ENCODE peak calls at places on chromosomes 12 and 14, in eight cellular contexts. M, E, L, A, S, D, R and B are unnamed samples. For H4K20me1 and H3K27me3, the result is how much of the 10 kb centered on the place peaks cover.

GRCh38 chr14:90132821-90133570 is 71.2 kb downstream of the KCNK13 start:
- DNase-seq in M (no peak), E (no peak), L (peak), A (no peak), S (no peak), D (no peak), R (no peak), B (no peak)

GRCh38 chr12:76720068-76720467 is 43.8 kb upstream of the ZDHHC17 start:
- DNase-seq in M (no peak), E (no peak), L (no peak), A (no peak), S (no peak), D (no peak), R (no peak), B (no peak)

GRCh38 chr14:95043732-95044462 is 113.4 kb downstream of the DICER1 start:
- DNase-seq in M (no peak), E (no peak), L (no peak), A (no peak), S (no peak), D (no peak), R (peak), B (no peak)

GRCh38 chr12:117347588-117347987 is 13.8 kb downstream of the NOS1 start:
- DNase-seq in M (no peak), E (no peak), L (no peak), A (no peak), S (no peak), D (no peak), R (no peak), B (no peak)

GRCh38 chr14:77183896-77184295 is 2.3 kb downstream of the TMEM63C start:
- DNase-seq in M (no peak), E (no peak), L (no peak), A (no peak), S (no peak), D (no peak), R (no peak), B (no peak)

GRCh38 chr14:76867536-76868452 is 41.6 kb downstream of the LRRC74A start:
- DNase-seq in M (no peak), E (no peak), L (no peak), A (no peak), S (no peak), D (no peak), R (no peak), B (no peak)

GRCh38 chr14:104108570-104109060 is 23.1 kb downstream of the ASPG start:
- DNase-seq in M (no peak), E (no peak), L (no peak), A (no peak), S (no peak), D (peak), R (peak), B (no peak)

GRCh38 chr12:95304673-95305198 is 87.1 kb downstream of the VEZT start:
- DNase-seq in M (no peak), E (no peak), L (no peak), A (no peak), S (no peak), D (no peak), R (no peak), B (no peak)

GRCh38 chr14:31934767-31935266 is 142.3 kb upstream of the ARHGAP5 start:
- DNase-seq in M (peak), E (no peak), L (peak), A (peak), S (peak), D (peak), R (no peak), B (peak)

GRCh38 chr14:101628471-101628966 is 67.2 kb downstream of the DIO3 start:
- DNase-seq in M (peak), E (no peak), L (peak), A (peak), S (peak), D (peak), R (peak), B (peak)

GRCh38 chr14:85273952-85274351 is 256.0 kb upstream of the FLRT2 start:
- DNase-seq in M (no peak), E (no peak), L (no peak), A (no peak), S (no peak), D (no peak), R (no peak), B (no peak)
- TF ChIP-seq POLR2AphosphoS5 in M (no peak), E (no peak), L (no peak), A (no peak), S (no peak), D (no peak), R (no peak), B (no peak)

GRCh38 chr12:104506691-104507401 is 50.1 kb downstream of the CHST11 start:
- DNase-seq in M (no peak), E (no peak), L (no peak), A (no peak), S (no peak), D (no peak), R (peak), B (peak)
- H4K20me1 ChIP-seq in M (under half), E (under half), L (under half), A (under half), S (under half), D (under half), R (under half), B (under half)

GRCh38 chr12:111084605-111085004 is 164.2 kb upstream of the MYL2 start:
- DNase-seq in M (no peak), E (no peak), L (no peak), A (no peak), S (no peak), D (no peak), R (no peak), B (no peak)
- H3K27me3 ChIP-seq in M (under half), E (under half), L (under half), A (half or more), S (under half), D (under half), R (under half), B (under half)

GRCh38 chr12:89862511-89863331 is 154.1 kb upstream of the ATP2B1 start:
- DNase-seq in M (no peak), E (peak), L (peak), A (no peak), S (no peak), D (no peak), R (no peak), B (no peak)

GRCh38 chr12:89861086-89861485 is 152.4 kb upstream of the ATP2B1 start:
- DNase-seq in M (no peak), E (no peak), L (no peak), A (no peak), S (no peak), D (no peak), R (no peak), B (no peak)

GRCh38 chr12:89863968-89864367 is 155.3 kb upstream of the ATP2B1 start:
- DNase-seq in M (no peak), E (no peak), L (peak), A (no peak), S (no peak), D (no peak), R (no peak), B (peak)

GRCh38 chr12:89864419-89864818 is 155.8 kb upstream of the ATP2B1 start:
- DNase-seq in M (no peak), E (no peak), L (no peak), A (no peak), S (no peak), D (no peak), R (no peak), B (peak)

GRCh38 chr12:89863332-89863938 is 154.8 kb upstream of the ATP2B1 start:
- DNase-seq in M (no peak), E (peak), L (no peak), A (no peak), S (no peak), D (no peak), R (no peak), B (no peak)
- TF ChIP-seq POLR2AphosphoS5 in M (no peak), E (no peak), L (no peak), A (no peak), S (no peak), D (no peak), R (no peak), B (no peak)

DNA sequence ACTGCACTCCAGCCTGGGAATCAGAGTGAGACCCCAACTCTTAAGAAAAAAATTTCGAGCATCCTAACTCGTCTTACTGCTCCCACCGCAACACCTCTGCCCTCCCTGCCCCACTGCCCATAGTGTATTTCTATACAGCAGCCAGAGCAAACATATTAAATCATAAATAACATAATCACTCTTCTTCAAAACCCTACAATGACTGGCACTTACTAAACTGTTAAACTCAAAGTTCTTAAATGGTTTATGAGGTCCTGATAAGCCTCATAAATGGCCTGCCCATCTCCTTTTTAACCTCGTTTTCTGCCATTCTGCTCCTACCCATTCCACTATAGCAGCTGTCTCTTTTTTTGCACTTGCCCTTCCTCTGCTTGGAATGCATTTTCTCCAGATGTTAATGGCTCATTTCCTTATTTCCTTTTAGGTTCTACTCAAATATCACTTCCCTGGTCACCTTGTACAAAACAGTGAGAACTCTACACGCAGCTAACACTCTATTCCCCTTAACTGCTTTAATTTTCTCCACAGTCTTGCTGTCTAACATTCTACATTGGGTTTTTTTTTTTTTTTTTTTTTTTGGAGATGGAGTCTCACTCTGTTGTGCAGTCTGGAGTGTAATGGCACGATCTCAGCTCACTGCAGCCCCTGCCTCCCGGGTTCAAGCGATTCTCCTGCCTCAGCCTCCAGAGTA is 45.2 kb downstream of the CDK17 start:
- DNase-seq in M (no peak), E (no peak), L (no peak), A (no peak), S (no peak), D (no peak), R (no peak), B (no peak)
- H4K20me1 ChIP-seq in M (under half), E (under half), L (under half), A (under half), S (under half), D (half or more), R (under half), B (under half)

GRCh38 chr12:53756300-53757094 is 4.7 kb upstream of the CISTR start:
- DNase-seq in M (no peak), E (no peak), L (no peak), A (no peak), S (no peak), D (no peak), R (peak), B (peak)
- H3K27me3 ChIP-seq in M (half or more), E (under half), L (half or more), A (half or more), S (under half), D (half or more), R (under half), B (half or more)

DNA sequence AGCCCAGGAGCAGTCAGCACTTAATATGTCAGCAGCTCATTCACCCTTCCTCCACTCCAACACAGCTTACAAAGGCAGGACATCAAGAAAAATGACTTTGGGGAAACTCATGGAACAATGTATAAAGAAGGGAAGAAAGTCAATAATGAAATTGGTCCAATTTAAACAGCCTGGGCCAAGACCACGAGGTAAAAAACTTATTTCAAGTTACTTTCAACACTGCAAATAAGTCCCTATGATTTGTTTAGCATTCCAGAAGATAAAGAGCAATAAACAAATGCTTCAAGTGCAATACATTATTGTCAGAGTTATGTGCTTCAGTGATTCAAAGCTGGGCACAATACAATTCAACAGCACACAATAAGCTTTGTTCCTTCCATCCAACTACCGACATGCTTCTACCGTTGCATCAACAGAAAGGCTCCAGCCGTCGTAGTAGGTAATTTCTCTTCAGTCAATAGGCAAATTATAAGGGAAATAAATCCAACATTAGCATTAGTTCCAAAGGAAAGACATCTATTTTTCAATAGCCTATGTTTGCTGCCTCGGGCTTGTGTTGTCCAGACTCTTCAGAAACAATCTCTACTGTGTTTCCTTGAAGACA is 225.7 kb downstream of the NUAK1 start:
- DNase-seq in M (no peak), E (no peak), L (no peak), A (no peak), S (no peak), D (no peak), R (no peak), B (no peak)
- TF ChIP-seq POLR2AphosphoS5 in M (no peak), E (no peak), L (no peak), A (no peak), S (no peak), D (no peak), R (no peak), B (no peak)

GRCh38 chr14:64919215-64919614 is 5.0 kb downstream of the CHURC1 start:
- DNase-seq in M (no peak), E (no peak), L (no peak), A (no peak), S (no peak), D (no peak), R (no peak), B (no peak)

GRCh38 chr14:64918216-64918615 is 4.0 kb downstream of the CHURC1 start:
- DNase-seq in M (no peak), E (no peak), L (no peak), A (no peak), S (no peak), D (no peak), R (no peak), B (no peak)

GRCh38 chr14:64923015-64923414 is 8.8 kb downstream of the CHURC1 start:
- DNase-seq in M (no peak), E (no peak), L (no peak), A (no peak), S (no peak), D (no peak), R (no peak), B (no peak)

GRCh38 chr14:64920465-64920864 is 6.2 kb downstream of the CHURC1 start:
- DNase-seq in M (no peak), E (no peak), L (no peak), A (no peak), S (no peak), D (no peak), R (no peak), B (no peak)

DNA sequence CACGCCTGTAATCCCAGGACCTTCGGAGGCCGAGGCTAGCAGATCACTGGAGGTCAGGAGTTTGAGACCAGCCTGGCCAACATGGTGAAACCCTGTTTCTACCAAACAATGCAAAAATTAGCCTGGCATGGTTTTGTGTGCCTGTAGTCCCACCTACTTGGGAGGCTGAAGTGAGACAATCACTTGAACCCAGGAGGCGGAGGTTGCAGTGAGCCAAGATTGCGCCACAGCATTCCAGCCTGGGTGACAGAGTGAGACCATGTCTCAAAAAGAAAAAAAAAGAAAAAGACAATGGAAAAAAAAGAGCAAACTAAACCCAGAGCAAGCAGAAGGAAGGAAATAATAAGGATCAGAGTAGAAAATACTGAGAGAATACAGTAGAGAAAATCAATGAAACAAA is 5.4 kb downstream of the CHURC1 start:
- DNase-seq in M (peak), E (no peak), L (no peak), A (no peak), S (no peak), D (no peak), R (no peak), B (no peak)
- H4K20me1 ChIP-seq in M (under half), E (under half), L (under half), A (under half), S (under half), D (under half), R (under half), B (under half)

DNA sequence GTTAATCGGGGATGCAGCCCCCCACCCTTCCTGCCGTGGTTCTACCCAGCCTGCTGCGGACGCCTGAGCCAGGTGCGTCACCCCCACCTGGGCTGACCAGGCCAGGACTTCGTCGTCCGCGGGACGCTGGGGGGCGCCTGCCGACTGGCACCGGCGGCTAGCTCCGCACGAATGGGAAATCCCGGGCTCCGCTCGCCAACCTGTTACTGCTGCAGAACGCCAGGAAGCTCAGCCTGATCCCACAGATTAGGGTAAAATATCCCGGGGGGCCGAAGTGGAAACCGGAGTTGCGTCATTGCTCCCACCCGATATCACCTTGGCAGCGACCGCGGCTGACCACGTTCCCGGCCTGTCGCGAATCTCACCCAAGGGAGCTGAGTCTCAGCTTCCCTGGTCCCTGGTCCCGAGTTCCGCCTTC is 528 bp upstream of the VDR start:
- DNase-seq in M (no peak), E (no peak), L (no peak), A (no peak), S (no peak), D (peak), R (no peak), B (peak)
- H3K27me3 ChIP-seq in M (under half), E (under half), L (under half), A (under half), S (under half), D (under half), R (under half), B (half or more)

GRCh38 chr12:31729728-31730127 is 907 bp upstream of the AMN1 start:
- DNase-seq in M (no peak), E (no peak), L (no peak), A (no peak), S (no peak), D (no peak), R (no peak), B (no peak)

GRCh38 chr12:31728917-31729640 is at the start of gene AMN1:
- DNase-seq in M (peak), E (peak), L (peak), A (peak), S (peak), D (peak), R (peak), B (peak)

GRCh38 chr12:31736472-31736871 is 7.7 kb upstream of the AMN1 start:
- DNase-seq in M (no peak), E (no peak), L (peak), A (no peak), S (no peak), D (no peak), R (no peak), B (no peak)

GRCh38 chr12:31737345-31737744 is 8.5 kb upstream of the AMN1 start:
- DNase-seq in M (no peak), E (no peak), L (no peak), A (no peak), S (no peak), D (no peak), R (peak), B (no peak)

GRCh38 chr12:31732926-31733548 is 4.2 kb upstream of the AMN1 start:
- DNase-seq in M (peak), E (peak), L (peak), A (peak), S (peak), D (no peak), R (peak), B (peak)
- TF ChIP-seq POLR2AphosphoS5 in M (no peak), E (no peak), L (peak), A (peak), S (peak), D (peak), R (peak), B (no peak)